ENCODE peak calls at places on chromosomes 11 and 22, in seven cellular contexts. V is MCF 10A; L is HCT116; X is left ventricle myocardium inferior; W is activated T-helper 2 cell treated with anti-CD3 and anti-CD28 coated beads, Interferon-gamma antibody, Interleukin-2, Interleukin-4, amounts not matched to agents 10 μg/mL and 5 μg/mL and 100 μg/mL, durations not matched to agents 14 hours and 24 hours and 36 hours; Q is RKO; A is HS-5. D is an unnamed sample.
A peak's percentile ranks its signal among the peaks of the same experiment; 100 is the strongest.

GRCh38 chr11:8959546-8960166 is 4.6 kb downstream of the TMEM9B start:
- DNase-seq in V (peak; percentile 87), L (peak; percentile 67), X (no peak), W (no peak), Q (peak; percentile 90), A (peak; percentile 67), D (no peak)

GRCh38 chr11:114166897-114167323 is 107.4 kb downstream of the ZBTB16 start:
- DNase-seq in V (peak; percentile 92), L (no peak), X (no peak), W (no peak), Q (peak; percentile 49), A (peak; percentile 44), D (no peak)

GRCh38 chr22:43921361-43921760 is 2.2 kb upstream of the PNPLA3 start:
- DNase-seq in V (peak; percentile 62), L (peak; percentile 52), X (no peak), W (no peak), Q (peak; percentile 63), A (peak; percentile 75), D (no peak)

GRCh38 chr11:36167729-36168128 is 121.5 kb downstream of the COMMD9 start:
- DNase-seq in V (no peak), L (no peak), X (no peak), W (no peak), Q (no peak), A (no peak), D (no peak)

GRCh38 chr11:9146477-9146876 is 55.1 kb upstream of the SCUBE2 start:
- DNase-seq in V (no peak), L (no peak), X (no peak), W (no peak), Q (no peak), A (no peak), D (no peak)

GRCh38 chr11:45087761-45088160 is 58.7 kb upstream of the PRDM11 start:
- DNase-seq in V (no peak), L (no peak), X (no peak), W (no peak), Q (no peak), A (no peak), D (no peak)

GRCh38 chr11:13776134-13776815 is 107.8 kb downstream of the FAR1 start:
- DNase-seq in V (peak; percentile 34), L (peak; percentile 15), X (no peak), W (no peak), Q (peak; percentile 11), A (no peak), D (no peak)

GRCh38 chr11:124868322-124869274 is 3.4 kb downstream of the ROBO3 start:
- DNase-seq in V (no peak), L (no peak), X (no peak), W (no peak), Q (no peak), A (no peak), D (no peak)

GRCh38 chr11:102733232-102733875 is 8.6 kb upstream of the MMP8 start:
- DNase-seq in V (peak; percentile 82), L (peak; percentile 57), X (peak; percentile 19), W (peak; percentile 24), Q (peak; percentile 71), A (peak; percentile 11), D (no peak)

GRCh38 chr22:40058265-40058664 is 63.5 kb downstream of the FAM83F start:
- DNase-seq in V (no peak), L (no peak), X (no peak), W (no peak), Q (no peak), A (no peak), D (no peak)

GRCh38 chr11:47437746-47438418 is 11.1 kb downstream of the RAPSN start:
- DNase-seq in V (no peak), L (no peak), X (peak; percentile 54), W (no peak), Q (no peak), A (no peak), D (no peak)

GRCh38 chr11:8832571-8833260 is 78.3 kb upstream of the AKIP1 start:
- DNase-seq in V (peak; percentile 79), L (no peak), X (no peak), W (no peak), Q (no peak), A (no peak), D (no peak)

GRCh38 chr11:60880189-60880588 is 12.8 kb downstream of the ZP1 start:
- DNase-seq in V (no peak), L (no peak), X (no peak), W (no peak), Q (no peak), A (no peak), D (no peak)

GRCh38 chr11:115926090-115926489 is 421.9 kb upstream of the CADM1 start:
- DNase-seq in V (no peak), L (no peak), X (no peak), W (no peak), Q (no peak), A (no peak), D (no peak)

GRCh38 chr11:19392321-19392720 is 151.6 kb upstream of the E2F8 start:
- DNase-seq in V (no peak), L (no peak), X (no peak), W (no peak), Q (no peak), A (no peak), D (no peak)

GRCh38 chr11:69433741-69434140 is 47.7 kb upstream of the LINC01488 start:
- DNase-seq in V (no peak), L (no peak), X (peak; percentile 11), W (no peak), Q (no peak), A (no peak), D (no peak)

GRCh38 chr11:100434821-100435641 is 252.1 kb upstream of the ARHGAP42 start:
- DNase-seq in V (peak; percentile 21), L (no peak), X (no peak), W (no peak), Q (no peak), A (no peak), D (no peak)

GRCh38 chr22:20526628-20527355 is 19.4 kb downstream of the MED15 start:
- DNase-seq in V (peak; percentile 46), L (no peak), X (no peak), W (no peak), Q (peak; percentile 41), A (peak; percentile 79), D (no peak)

GRCh38 chr11:128235446-128235845 is 351.9 kb downstream of the ETS1 start:
- DNase-seq in V (no peak), L (no peak), X (no peak), W (no peak), Q (no peak), A (no peak), D (no peak)

GRCh38 chr11:88208742-88209141 is 33.5 kb upstream of the RAB38 start:
- DNase-seq in V (peak; percentile 32), L (no peak), X (no peak), W (no peak), Q (no peak), A (no peak), D (no peak)

GRCh38 chr11:108967571-108967970 is 302.7 kb downstream of the DDX10 start:
- DNase-seq in V (no peak), L (no peak), X (peak; percentile 25), W (no peak), Q (no peak), A (no peak), D (no peak)

GRCh38 chr22:32897400-32897799 is 95.9 kb downstream of the TIMP3 start:
- DNase-seq in V (peak; percentile 43), L (no peak), X (no peak), W (no peak), Q (peak; percentile 15), A (no peak), D (no peak)

GRCh38 chr22:40855104-40855959 is 1.1 kb downstream of the ST13 start:
- DNase-seq in V (peak; percentile 45), L (no peak), X (no peak), W (no peak), Q (peak; percentile 76), A (no peak), D (no peak)

GRCh38 chr22:28008056-28008455 is 89.0 kb upstream of the PITPNB start:
- DNase-seq in V (no peak), L (no peak), X (no peak), W (no peak), Q (no peak), A (no peak), D (no peak)

GRCh38 chr11:92879086-92879485 is 90.4 kb upstream of the MTNR1B start:
- DNase-seq in V (no peak), L (no peak), X (no peak), W (no peak), Q (no peak), A (no peak), D (no peak)

GRCh38 chr22:46596819-46597218 is 23.4 kb upstream of the GRAMD4 start:
- DNase-seq in V (no peak), L (peak; percentile 76), X (no peak), W (no peak), Q (no peak), A (no peak), D (no peak)

GRCh38 chr11:9077164-9077563 is 14.2 kb downstream of the SCUBE2 start:
- DNase-seq in V (no peak), L (no peak), X (no peak), W (no peak), Q (no peak), A (no peak), D (no peak)

GRCh38 chr22:32745251-32745995 is 56.1 kb upstream of the TIMP3 start:
- DNase-seq in V (peak; percentile 72), L (peak; percentile 70), X (peak; percentile 74), W (no peak), Q (no peak), A (no peak), D (no peak)

GRCh38 chr11:69539416-69540117 is 58.1 kb downstream of the LINC01488 start:
- DNase-seq in V (no peak), L (no peak), X (peak; percentile 32), W (no peak), Q (no peak), A (no peak), D (no peak)

GRCh38 chr11:122882809-122883681 is 486 bp downstream of the JHY start:
- DNase-seq in V (peak; percentile 53), L (peak; percentile 68), X (peak; percentile 55), W (peak; percentile 33), Q (peak; percentile 63), A (peak; percentile 20), D (peak; percentile 37)

GRCh38 chr11:9719949-9720646 is 56.2 kb downstream of the SWAP70 start:
- DNase-seq in V (no peak), L (no peak), X (no peak), W (no peak), Q (peak; percentile 48), A (no peak), D (no peak)

GRCh38 chr11:95790933-95791247 is 592 bp downstream of the CEP57 start:
- DNase-seq in V (peak; percentile 75), L (peak; percentile 28), X (peak; percentile 43), W (peak; percentile 58), Q (peak; percentile 85), A (no peak), D (no peak)

GRCh38 chr11:118634435-118635236 is 27.2 kb downstream of the PHLDB1 start:
- DNase-seq in V (peak; percentile 80), L (no peak), X (peak; percentile 83), W (no peak), Q (no peak), A (no peak), D (no peak)

GRCh38 chr11:69002101-69002742 is 10.8 kb downstream of the MRGPRF start:
- DNase-seq in V (no peak), L (no peak), X (no peak), W (no peak), Q (no peak), A (no peak), D (no peak)

GRCh38 chr22:42207918-42208317 is 62.5 kb downstream of the TCF20 start:
- DNase-seq in V (no peak), L (no peak), X (no peak), W (no peak), Q (no peak), A (no peak), D (no peak)